ENCODE peak calls at places on chromosome 14, in nine cellular contexts. One of them, this sample, is unnamed.

GRCh38 chr14:59771577-59771976 is 99.0 kb downstream of the RTN1 start:
- DNase-seq in lower lobe of right lung: no peak
- DNase-seq in heart left ventricle: no peak
- DNase-seq in A549: no peak
- DNase-seq in IMR-90: peak; percentile 8
- DNase-seq in tibial artery: no peak
- DNase-seq in body of pancreas: no peak
- DNase-seq in K562: no peak
- DNase-seq in transverse colon: no peak
- DNase-seq in this sample: no peak

GRCh38 chr14:37585101-37585479 is 10.0 kb downstream of the FOXA1 start:
- DNase-seq in lower lobe of right lung: no peak
- DNase-seq in heart left ventricle: no peak
- DNase-seq in A549: no peak
- DNase-seq in IMR-90: no peak
- DNase-seq in tibial artery: no peak
- DNase-seq in body of pancreas: no peak
- DNase-seq in K562: no peak
- DNase-seq in transverse colon: peak; percentile 41
- DNase-seq in this sample: no peak

GRCh38 chr14:52873694-52874093 is 77.2 kb downstream of the FERMT2 start:
- DNase-seq in lower lobe of right lung: no peak
- DNase-seq in heart left ventricle: no peak
- DNase-seq in A549: no peak
- DNase-seq in IMR-90: peak; percentile 56
- DNase-seq in tibial artery: peak; percentile 66
- DNase-seq in body of pancreas: no peak
- DNase-seq in K562: no peak
- DNase-seq in transverse colon: no peak
- DNase-seq in this sample: no peak

GRCh38 chr14:69298131-69299071 is 38.4 kb downstream of the GALNT16 start:
- DNase-seq in lower lobe of right lung: no peak
- DNase-seq in heart left ventricle: peak; percentile 29
- DNase-seq in A549: no peak
- DNase-seq in IMR-90: no peak
- DNase-seq in tibial artery: no peak
- DNase-seq in body of pancreas: no peak
- DNase-seq in K562: no peak
- DNase-seq in transverse colon: no peak
- DNase-seq in this sample: peak; percentile 77

GRCh38 chr14:23123419-23123818 is 4.4 kb upstream of the CEBPE start:
- DNase-seq in lower lobe of right lung: peak; percentile 75
- DNase-seq in heart left ventricle: peak; percentile 89
- DNase-seq in A549: no peak
- DNase-seq in IMR-90: no peak
- DNase-seq in tibial artery: no peak
- DNase-seq in body of pancreas: peak; percentile 90
- DNase-seq in K562: peak; percentile 89
- DNase-seq in transverse colon: peak; percentile 90
- DNase-seq in this sample: no peak

GRCh38 chr14:22870811-22871199 is 735 bp upstream of the LRP10 start:
- DNase-seq in lower lobe of right lung: no peak
- DNase-seq in heart left ventricle: no peak
- DNase-seq in A549: no peak
- DNase-seq in IMR-90: no peak
- DNase-seq in tibial artery: no peak
- DNase-seq in body of pancreas: no peak
- DNase-seq in K562: no peak
- DNase-seq in transverse colon: no peak
- DNase-seq in this sample: no peak

GRCh38 chr14:90330203-90331196 is 1.2 kb downstream of the NRDE2 start:
- DNase-seq in lower lobe of right lung: no peak
- DNase-seq in heart left ventricle: no peak
- DNase-seq in A549: no peak
- DNase-seq in IMR-90: no peak
- DNase-seq in tibial artery: no peak
- DNase-seq in body of pancreas: no peak
- DNase-seq in K562: no peak
- DNase-seq in transverse colon: no peak
- DNase-seq in this sample: no peak

GRCh38 chr14:24135834-24136683 is at the start of gene PSME1:
- DNase-seq in lower lobe of right lung: peak; percentile 96
- DNase-seq in heart left ventricle: peak; percentile 96
- DNase-seq in A549: peak; percentile 86
- DNase-seq in IMR-90: peak; percentile 82
- DNase-seq in tibial artery: peak; percentile 90
- DNase-seq in body of pancreas: peak; percentile 97
- DNase-seq in K562: peak; percentile 93
- DNase-seq in transverse colon: peak; percentile 97
- DNase-seq in this sample: no peak

GRCh38 chr14:75531256-75531655 is 9.0 kb downstream of the BATF start:
- DNase-seq in lower lobe of right lung: no peak
- DNase-seq in heart left ventricle: no peak
- DNase-seq in A549: no peak
- DNase-seq in IMR-90: no peak
- DNase-seq in tibial artery: no peak
- DNase-seq in body of pancreas: no peak
- DNase-seq in K562: no peak
- DNase-seq in transverse colon: no peak
- DNase-seq in this sample: peak; percentile 78

GRCh38 chr14:54881761-54882401 is 20.7 kb downstream of the GCH1 start:
- DNase-seq in lower lobe of right lung: no peak
- DNase-seq in heart left ventricle: no peak
- DNase-seq in A549: no peak
- DNase-seq in IMR-90: peak; percentile 35
- DNase-seq in tibial artery: no peak
- DNase-seq in body of pancreas: no peak
- DNase-seq in K562: no peak
- DNase-seq in transverse colon: no peak
- DNase-seq in this sample: no peak

DNA sequence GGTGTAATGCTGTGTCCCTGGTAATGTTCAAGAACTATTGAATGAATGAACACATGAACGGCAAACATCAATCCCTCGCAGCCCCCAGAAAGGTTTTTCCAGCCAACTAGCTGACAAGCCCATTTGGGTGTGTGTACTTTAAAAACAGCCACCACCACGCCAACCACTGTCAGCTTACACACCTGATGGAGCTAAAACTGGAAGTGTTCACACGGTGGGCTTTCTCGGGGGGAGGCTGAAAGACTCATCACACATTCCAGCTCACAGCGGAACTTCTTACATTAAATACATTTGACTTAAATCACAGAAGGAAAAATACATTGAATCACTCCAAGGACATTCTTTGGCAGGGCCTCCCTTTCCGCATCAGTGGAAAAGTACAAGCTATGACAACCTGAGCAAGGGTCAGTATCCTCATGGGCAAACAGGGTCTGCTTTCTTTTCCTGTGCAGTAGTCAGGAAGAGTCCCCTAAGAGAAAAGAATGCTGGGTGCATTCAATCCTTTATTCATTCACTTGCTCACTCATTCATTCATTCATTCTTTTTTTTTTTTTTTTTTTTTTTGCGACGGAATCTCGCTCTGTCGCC is 31.0 kb upstream of the TC2N start:
- DNase-seq in lower lobe of right lung: no peak
- DNase-seq in heart left ventricle: no peak
- DNase-seq in A549: no peak
- DNase-seq in IMR-90: no peak
- DNase-seq in tibial artery: no peak
- DNase-seq in body of pancreas: peak; percentile 71
- DNase-seq in K562: no peak
- DNase-seq in transverse colon: no peak
- DNase-seq in this sample: no peak
- H3K4me3 ChIP-seq in lower lobe of right lung: no peak overlapping the region
- H3K4me3 ChIP-seq in heart left ventricle: no peak overlapping the region
- H3K4me3 ChIP-seq in A549: no peak overlapping the region
- H3K4me3 ChIP-seq in IMR-90: no peak overlapping the region
- H3K4me3 ChIP-seq in tibial artery: no peak overlapping the region
- H3K4me3 ChIP-seq in body of pancreas: no peak overlapping the region
- H3K4me3 ChIP-seq in K562: no peak overlapping the region
- H3K4me3 ChIP-seq in transverse colon: no peak overlapping the region
- H3K4me3 ChIP-seq in this sample: no peak overlapping the region

GRCh38 chr14:64811676-64812075 is 68.0 kb downstream of the SPTB start:
- DNase-seq in lower lobe of right lung: no peak
- DNase-seq in heart left ventricle: no peak
- DNase-seq in A549: no peak
- DNase-seq in IMR-90: no peak
- DNase-seq in tibial artery: no peak
- DNase-seq in body of pancreas: no peak
- DNase-seq in K562: no peak
- DNase-seq in transverse colon: no peak
- DNase-seq in this sample: no peak

GRCh38 chr14:64806862-64807495 is 72.7 kb downstream of the SPTB start:
- DNase-seq in lower lobe of right lung: no peak
- DNase-seq in heart left ventricle: no peak
- DNase-seq in A549: no peak
- DNase-seq in IMR-90: no peak
- DNase-seq in tibial artery: no peak
- DNase-seq in body of pancreas: no peak
- DNase-seq in K562: no peak
- DNase-seq in transverse colon: no peak
- DNase-seq in this sample: no peak

GRCh38 chr14:64806202-64806861 is 73.4 kb downstream of the SPTB start:
- DNase-seq in lower lobe of right lung: no peak
- DNase-seq in heart left ventricle: no peak
- DNase-seq in A549: peak; percentile 91
- DNase-seq in IMR-90: peak; percentile 92
- DNase-seq in tibial artery: no peak
- DNase-seq in body of pancreas: peak; percentile 63
- DNase-seq in K562: no peak
- DNase-seq in transverse colon: no peak
- DNase-seq in this sample: no peak

GRCh38 chr14:64807588-64807987 is 72.1 kb downstream of the SPTB start:
- DNase-seq in lower lobe of right lung: no peak
- DNase-seq in heart left ventricle: peak; percentile 86
- DNase-seq in A549: no peak
- DNase-seq in IMR-90: no peak
- DNase-seq in tibial artery: no peak
- DNase-seq in body of pancreas: peak; percentile 29
- DNase-seq in K562: no peak
- DNase-seq in transverse colon: no peak
- DNase-seq in this sample: no peak

DNA sequence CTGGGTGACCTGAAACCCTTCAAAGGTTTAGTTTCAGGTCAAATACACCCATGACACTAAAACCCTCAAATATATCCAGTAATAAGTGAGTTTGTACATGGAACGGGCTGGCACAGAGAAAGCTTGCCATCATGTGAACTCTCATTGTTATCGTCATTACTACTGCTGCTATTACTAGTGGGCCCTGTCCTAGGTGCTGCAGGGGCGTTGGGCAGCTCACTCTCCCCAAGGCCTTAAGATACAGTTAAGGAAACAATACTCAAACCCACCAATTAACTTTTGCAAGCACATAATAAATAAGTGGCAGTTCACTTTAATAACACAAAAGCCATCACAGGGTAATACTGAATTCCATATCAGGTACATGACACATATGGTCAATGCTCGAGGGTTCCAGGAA is 71.3 kb downstream of the SPTB start:
- DNase-seq in lower lobe of right lung: no peak
- DNase-seq in heart left ventricle: no peak
- DNase-seq in A549: no peak
- DNase-seq in IMR-90: no peak
- DNase-seq in tibial artery: no peak
- DNase-seq in body of pancreas: no peak
- DNase-seq in K562: no peak
- DNase-seq in transverse colon: no peak
- DNase-seq in this sample: no peak
- H3K27ac ChIP-seq in lower lobe of right lung: no peak overlapping the region
- H3K27ac ChIP-seq in heart left ventricle: no peak overlapping the region
- H3K27ac ChIP-seq in A549: peak overlapping the region; percentile 91
- H3K27ac ChIP-seq in IMR-90: no peak overlapping the region
- H3K27ac ChIP-seq in tibial artery: no peak overlapping the region
- H3K27ac ChIP-seq in body of pancreas: no peak overlapping the region
- H3K27ac ChIP-seq in K562: no peak overlapping the region
- H3K27ac ChIP-seq in transverse colon: no peak overlapping the region
- H3K27ac ChIP-seq in this sample: no peak overlapping the region

GRCh38 chr14:72812292-72812851 is 81.5 kb downstream of the DPF3 start:
- DNase-seq in lower lobe of right lung: no peak
- DNase-seq in heart left ventricle: peak; percentile 89
- DNase-seq in A549: no peak
- DNase-seq in IMR-90: no peak
- DNase-seq in tibial artery: peak; percentile 50
- DNase-seq in body of pancreas: no peak
- DNase-seq in K562: no peak
- DNase-seq in transverse colon: peak; percentile 10
- DNase-seq in this sample: no peak
- TF ChIP-seq CTCF in lower lobe of right lung: no peak
- TF ChIP-seq CTCF in heart left ventricle: no peak
- TF ChIP-seq CTCF in A549: no peak
- TF ChIP-seq CTCF in IMR-90: no peak
- TF ChIP-seq CTCF in tibial artery: no peak
- TF ChIP-seq CTCF in body of pancreas: no peak
- TF ChIP-seq CTCF in K562: no peak
- TF ChIP-seq CTCF in transverse colon: no peak
- TF ChIP-seq CTCF in this sample: no peak

DNA sequence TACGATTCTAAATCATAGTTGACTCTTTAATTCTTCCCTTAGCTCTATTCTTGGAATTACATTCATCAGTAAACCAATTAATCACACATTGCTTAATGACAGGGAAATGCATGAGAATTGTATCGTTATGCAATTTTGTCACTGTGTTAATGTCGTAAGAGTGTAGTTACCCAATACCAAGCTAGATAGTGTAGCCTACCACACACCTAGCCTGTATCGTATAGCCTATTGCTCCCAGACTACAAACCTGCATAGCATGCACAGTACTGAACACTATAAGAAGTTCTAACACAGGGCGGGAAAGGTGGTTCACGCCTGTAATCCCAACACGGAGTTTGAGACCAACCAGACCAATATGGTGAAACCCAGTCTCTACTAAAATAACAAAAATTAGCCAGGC is 24.7 kb downstream of the HNRNPC start:
- DNase-seq in lower lobe of right lung: no peak
- DNase-seq in heart left ventricle: no peak
- DNase-seq in A549: no peak
- DNase-seq in IMR-90: no peak
- DNase-seq in tibial artery: no peak
- DNase-seq in body of pancreas: no peak
- DNase-seq in K562: no peak
- DNase-seq in transverse colon: no peak
- DNase-seq in this sample: no peak
- H3K4me3 ChIP-seq in lower lobe of right lung: no peak overlapping the region
- H3K4me3 ChIP-seq in heart left ventricle: no peak overlapping the region
- H3K4me3 ChIP-seq in A549: no peak overlapping the region
- H3K4me3 ChIP-seq in IMR-90: no peak overlapping the region
- H3K4me3 ChIP-seq in tibial artery: no peak overlapping the region
- H3K4me3 ChIP-seq in body of pancreas: no peak overlapping the region
- H3K4me3 ChIP-seq in K562: no peak overlapping the region
- H3K4me3 ChIP-seq in transverse colon: no peak overlapping the region
- H3K4me3 ChIP-seq in this sample: no peak overlapping the region

GRCh38 chr14:89327771-89328212 is 89.2 kb downstream of the FOXN3 start:
- DNase-seq in lower lobe of right lung: no peak
- DNase-seq in heart left ventricle: no peak
- DNase-seq in A549: no peak
- DNase-seq in IMR-90: peak; percentile 71
- DNase-seq in tibial artery: no peak
- DNase-seq in body of pancreas: no peak
- DNase-seq in K562: no peak
- DNase-seq in transverse colon: no peak
- DNase-seq in this sample: no peak
- H3K27ac ChIP-seq in lower lobe of right lung: no peak overlapping the region
- H3K27ac ChIP-seq in heart left ventricle: no peak overlapping the region
- H3K27ac ChIP-seq in A549: no peak overlapping the region
- H3K27ac ChIP-seq in IMR-90: peak overlapping the region; percentile 41
- H3K27ac ChIP-seq in tibial artery: no peak overlapping the region
- H3K27ac ChIP-seq in body of pancreas: no peak overlapping the region
- H3K27ac ChIP-seq in K562: no peak overlapping the region
- H3K27ac ChIP-seq in transverse colon: no peak overlapping the region
- H3K27ac ChIP-seq in this sample: no peak overlapping the region

This sample was measured in vagina.